ENCODE peak calls at places on chromosome 3, in four cellular contexts. One of them, this sample, is unnamed.

GRCh38 chr3:159266779-159267178 is 464.9 kb downstream of the MFSD1 start:
- DNase-seq in IMR-90: peak
- DNase-seq in neuronal stem cell: peak
- DNase-seq in mesendoderm: peak
- DNase-seq in this sample: peak

GRCh38 chr3:27141668-27142067 is 227.5 kb downstream of the NEK10 start:
- DNase-seq in IMR-90: no peak
- DNase-seq in mesendoderm: peak
- DNase-seq in neuronal stem cell: no peak
- DNase-seq in this sample: no peak

GRCh38 chr3:182794806-182795369 is 1.6 kb downstream of the ATP11B start:
- DNase-seq in mesendoderm: no peak
- DNase-seq in IMR-90: peak
- DNase-seq in neuronal stem cell: no peak
- DNase-seq in this sample: no peak

GRCh38 chr3:80771085-80771484 is 990.4 kb downstream of the GBE1 start:
- DNase-seq in mesendoderm: no peak
- DNase-seq in IMR-90: no peak
- DNase-seq in neuronal stem cell: no peak
- DNase-seq in this sample: no peak

GRCh38 chr3:161851941-161852566 is 355.4 kb downstream of the OTOL1 start:
- DNase-seq in IMR-90: peak
- DNase-seq in mesendoderm: peak
- DNase-seq in neuronal stem cell: peak
- DNase-seq in this sample: peak

GRCh38 chr3:153734777-153735551 is 386.2 kb upstream of the ARHGEF26 start:
- DNase-seq in mesendoderm: no peak
- DNase-seq in neuronal stem cell: no peak
- DNase-seq in IMR-90: no peak
- DNase-seq in this sample: no peak

GRCh38 chr3:48896991-48897390 is 1.7 kb downstream of the SLC25A20 start:
- DNase-seq in neuronal stem cell: no peak
- DNase-seq in IMR-90: no peak
- DNase-seq in mesendoderm: no peak
- DNase-seq in this sample: no peak

GRCh38 chr3:9347086-9347485 is 15.8 kb upstream of the THUMPD3 start:
- DNase-seq in mesendoderm: no peak
- DNase-seq in neuronal stem cell: no peak
- DNase-seq in IMR-90: peak
- DNase-seq in this sample: no peak

GRCh38 chr3:37197810-37198371 is 23.5 kb upstream of the LRRFIP2 start:
- DNase-seq in neuronal stem cell: no peak
- DNase-seq in mesendoderm: peak
- DNase-seq in IMR-90: peak
- DNase-seq in this sample: no peak

GRCh38 chr3:46944191-46944590 is 32.4 kb downstream of the CCDC12 start:
- DNase-seq in neuronal stem cell: no peak
- DNase-seq in IMR-90: no peak
- DNase-seq in mesendoderm: peak
- DNase-seq in this sample: no peak

GRCh38 chr3:106797461-106797860 is 579.8 kb upstream of the CCDC54 start:
- DNase-seq in mesendoderm: no peak
- DNase-seq in IMR-90: no peak
- DNase-seq in neuronal stem cell: no peak
- DNase-seq in this sample: no peak

GRCh38 chr3:185067173-185067572 is 85.7 kb downstream of the C3orf70 start:
- DNase-seq in IMR-90: no peak
- DNase-seq in mesendoderm: no peak
- DNase-seq in neuronal stem cell: no peak
- DNase-seq in this sample: no peak

GRCh38 chr3:169668081-169668956 is 4.8 kb upstream of the MECOM start:
- DNase-seq in neuronal stem cell: peak
- DNase-seq in mesendoderm: peak
- DNase-seq in IMR-90: peak
- DNase-seq in this sample: peak
- H3K23ac ChIP-seq in neuronal stem cell: no peak
- H3K23ac ChIP-seq in mesendoderm: no peak
- H3K23ac ChIP-seq in IMR-90: peak
- H3K23ac ChIP-seq in this sample: no peak

GRCh38 chr3:181086011-181086410 is 96.5 kb upstream of the DNAJC19 start:
- DNase-seq in mesendoderm: no peak
- DNase-seq in IMR-90: no peak
- DNase-seq in neuronal stem cell: no peak
- DNase-seq in this sample: no peak
- H3K23ac ChIP-seq in mesendoderm: no peak
- H3K23ac ChIP-seq in IMR-90: no peak
- H3K23ac ChIP-seq in neuronal stem cell: no peak
- H3K23ac ChIP-seq in this sample: no peak

DNA sequence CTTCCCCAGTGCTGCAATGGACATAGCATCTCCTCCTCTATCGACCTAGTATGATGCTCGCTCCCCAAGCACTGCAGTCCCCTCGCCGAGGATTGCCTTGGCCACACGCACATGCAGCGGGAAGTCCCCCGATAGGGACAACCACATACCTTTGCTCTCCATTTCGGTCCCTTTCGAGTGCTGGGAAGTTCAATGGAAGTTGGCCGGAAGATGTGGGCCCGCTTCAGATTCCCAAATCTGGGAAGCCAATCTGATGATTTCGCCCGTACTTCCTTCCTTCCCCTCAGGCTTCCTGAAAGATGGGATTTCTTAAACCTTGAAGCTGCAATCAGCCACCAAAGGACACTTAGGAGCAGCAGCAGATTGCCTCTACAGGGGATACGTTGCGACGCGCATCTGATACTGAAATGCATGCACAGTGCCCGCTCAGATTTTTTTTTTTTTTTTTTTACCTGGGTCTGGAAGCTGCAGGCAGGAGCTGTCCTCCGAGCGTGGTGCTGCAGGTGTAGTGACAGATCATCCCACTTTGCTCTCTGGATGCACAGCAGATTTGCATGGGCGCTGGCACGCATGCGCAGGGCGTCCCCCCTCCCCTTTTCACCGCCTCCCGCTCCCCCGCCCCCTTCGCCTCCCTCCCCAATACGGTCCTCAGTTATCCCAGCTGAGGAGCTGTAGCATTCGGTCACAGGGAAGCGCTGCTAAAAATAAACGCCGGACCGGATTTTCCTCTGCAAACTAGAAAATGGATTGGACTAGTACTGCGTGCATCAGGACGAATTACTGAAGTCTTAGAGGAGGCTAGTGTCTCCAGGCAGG is at the start of gene FGF12:
- DNase-seq in IMR-90: peak
- DNase-seq in mesendoderm: peak
- DNase-seq in neuronal stem cell: peak
- DNase-seq in this sample: peak
- H3K23ac ChIP-seq in IMR-90: no peak
- H3K23ac ChIP-seq in mesendoderm: no peak
- H3K23ac ChIP-seq in neuronal stem cell: no peak
- H3K23ac ChIP-seq in this sample: no peak

GRCh38 chr3:169966951-169967915 is 626 bp downstream of the SEC62 start:
- DNase-seq in neuronal stem cell: peak
- DNase-seq in IMR-90: peak
- DNase-seq in mesendoderm: peak
- DNase-seq in this sample: no peak
- H3K23ac ChIP-seq in neuronal stem cell: peak
- H3K23ac ChIP-seq in IMR-90: peak
- H3K23ac ChIP-seq in mesendoderm: no peak
- H3K23ac ChIP-seq in this sample: no peak

GRCh38 chr3:167814441-167814951 is 79.0 kb downstream of the SERPINI1 start:
- DNase-seq in neuronal stem cell: no peak
- DNase-seq in IMR-90: peak
- DNase-seq in mesendoderm: no peak
- DNase-seq in this sample: no peak

GRCh38 chr3:167823738-167824137 is 88.2 kb downstream of the SERPINI1 start:
- DNase-seq in neuronal stem cell: no peak
- DNase-seq in IMR-90: no peak
- DNase-seq in mesendoderm: no peak
- DNase-seq in this sample: no peak

GRCh38 chr3:167816953-167817352 is 81.4 kb downstream of the SERPINI1 start:
- DNase-seq in neuronal stem cell: no peak
- DNase-seq in IMR-90: no peak
- DNase-seq in mesendoderm: no peak
- DNase-seq in this sample: no peak

GRCh38 chr3:167821248-167821805 is 85.8 kb downstream of the SERPINI1 start:
- DNase-seq in neuronal stem cell: no peak
- DNase-seq in mesendoderm: no peak
- DNase-seq in IMR-90: no peak
- DNase-seq in this sample: no peak

GRCh38 chr3:167820114-167820865 is 84.8 kb downstream of the SERPINI1 start:
- DNase-seq in IMR-90: no peak
- DNase-seq in mesendoderm: no peak
- DNase-seq in neuronal stem cell: no peak
- DNase-seq in this sample: peak
- H3K23ac ChIP-seq in IMR-90: no peak
- H3K23ac ChIP-seq in mesendoderm: no peak
- H3K23ac ChIP-seq in neuronal stem cell: no peak
- H3K23ac ChIP-seq in this sample: no peak

DNA sequence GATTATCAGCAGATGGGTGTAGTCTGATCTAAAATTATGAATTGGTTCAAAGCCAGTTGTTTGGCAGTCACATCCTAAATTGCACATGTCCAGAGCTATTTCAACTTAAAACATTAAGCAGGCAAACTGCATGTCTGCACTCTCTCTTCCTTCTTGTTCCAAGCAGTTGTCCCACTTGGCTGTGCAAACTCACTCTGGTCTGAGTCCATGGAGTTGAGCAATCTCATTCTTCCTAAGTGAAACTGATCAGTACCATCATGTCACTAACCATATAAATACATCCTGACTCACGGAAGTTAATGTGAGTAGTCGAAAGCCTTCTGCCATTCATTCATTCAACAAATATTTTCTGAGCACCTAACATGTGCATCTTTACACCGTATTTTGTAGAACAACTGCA is 353.0 kb downstream of the ROBO1 start:
- DNase-seq in IMR-90: peak
- DNase-seq in mesendoderm: no peak
- DNase-seq in neuronal stem cell: no peak
- DNase-seq in this sample: no peak
- H3K23ac ChIP-seq in IMR-90: no peak
- H3K23ac ChIP-seq in mesendoderm: no peak
- H3K23ac ChIP-seq in neuronal stem cell: no peak
- H3K23ac ChIP-seq in this sample: no peak

DNA sequence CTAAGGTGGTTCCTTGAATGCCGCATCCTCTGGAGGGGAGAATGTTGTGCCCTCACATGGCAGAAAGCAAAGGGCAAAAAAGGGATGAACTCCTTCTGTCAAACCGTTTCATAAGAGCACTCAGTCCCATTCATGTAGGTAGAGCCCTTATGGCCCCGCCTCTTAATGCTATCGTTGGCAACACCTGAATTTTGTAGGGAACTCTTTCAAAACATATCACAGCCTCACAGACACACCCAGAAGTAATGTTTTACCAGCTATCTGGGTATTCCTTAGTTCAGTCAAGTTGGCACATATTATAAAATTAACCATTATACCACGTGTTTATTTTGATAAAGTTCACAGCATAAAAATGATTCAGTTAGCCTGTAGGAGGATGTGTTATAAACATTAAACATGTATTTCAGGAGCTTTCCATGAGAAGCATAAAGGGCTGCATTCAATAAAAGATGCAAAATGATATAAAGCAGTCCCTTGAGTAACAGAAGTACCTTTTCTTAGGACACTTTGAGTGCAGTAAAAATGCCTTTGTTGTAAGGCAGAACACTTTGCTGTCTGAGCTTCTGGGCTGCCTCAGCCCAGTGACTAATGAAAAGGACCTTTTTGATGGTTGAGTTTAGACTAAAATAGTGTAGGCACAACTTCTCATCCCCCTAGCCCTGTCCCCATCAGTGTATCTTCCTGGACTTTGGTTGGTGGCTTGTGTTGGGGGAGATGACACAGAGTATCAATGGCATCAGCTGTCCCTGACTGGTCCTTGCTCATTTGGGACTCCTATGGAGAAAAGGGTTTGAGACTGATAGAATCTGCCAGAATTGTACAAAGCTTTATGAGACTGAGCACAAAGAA is 263.5 kb upstream of the TPRG1 start:
- DNase-seq in mesendoderm: no peak
- DNase-seq in IMR-90: no peak
- DNase-seq in neuronal stem cell: no peak
- DNase-seq in this sample: no peak
- H3K23ac ChIP-seq in mesendoderm: no peak
- H3K23ac ChIP-seq in IMR-90: peak
- H3K23ac ChIP-seq in neuronal stem cell: no peak
- H3K23ac ChIP-seq in this sample: no peak

GRCh38 chr3:189677667-189678066 is 46.5 kb downstream of the TP63 start:
- DNase-seq in mesendoderm: no peak
- DNase-seq in IMR-90: no peak
- DNase-seq in neuronal stem cell: no peak
- DNase-seq in this sample: no peak

GRCh38 chr3:189684317-189684716 is 53.1 kb downstream of the TP63 start:
- DNase-seq in IMR-90: no peak
- DNase-seq in neuronal stem cell: no peak
- DNase-seq in mesendoderm: no peak
- DNase-seq in this sample: no peak

GRCh38 chr3:189683576-189684255 is 52.5 kb downstream of the TP63 start:
- DNase-seq in mesendoderm: no peak
- DNase-seq in IMR-90: no peak
- DNase-seq in neuronal stem cell: no peak
- DNase-seq in this sample: no peak

GRCh38 chr3:189685854-189686253 is 54.7 kb downstream of the TP63 start:
- DNase-seq in mesendoderm: no peak
- DNase-seq in IMR-90: peak
- DNase-seq in neuronal stem cell: no peak
- DNase-seq in this sample: no peak

DNA sequence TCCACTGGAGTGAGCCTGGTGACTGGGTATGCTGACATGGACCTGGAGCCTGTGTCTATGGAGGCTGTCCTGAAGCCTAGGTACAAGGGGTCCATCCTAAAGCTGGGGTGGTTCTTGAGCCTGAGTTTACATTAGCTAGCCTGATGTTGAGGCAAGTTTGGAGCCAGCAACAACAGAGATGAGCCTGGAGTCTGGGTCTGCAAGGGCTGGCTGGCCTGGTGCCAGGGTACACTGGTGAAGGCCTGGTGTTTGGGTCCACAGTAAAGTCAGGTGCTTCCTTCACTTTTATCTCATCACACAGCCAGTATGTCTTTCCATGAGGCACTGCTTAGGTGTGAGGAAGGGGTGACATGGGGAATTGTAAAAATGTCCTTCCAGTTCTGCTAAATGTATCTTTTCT is 49.5 kb downstream of the TP63 start:
- DNase-seq in mesendoderm: no peak
- DNase-seq in neuronal stem cell: no peak
- DNase-seq in IMR-90: no peak
- DNase-seq in this sample: no peak
- H3K23ac ChIP-seq in mesendoderm: no peak
- H3K23ac ChIP-seq in neuronal stem cell: no peak
- H3K23ac ChIP-seq in IMR-90: no peak
- H3K23ac ChIP-seq in this sample: no peak

DNA sequence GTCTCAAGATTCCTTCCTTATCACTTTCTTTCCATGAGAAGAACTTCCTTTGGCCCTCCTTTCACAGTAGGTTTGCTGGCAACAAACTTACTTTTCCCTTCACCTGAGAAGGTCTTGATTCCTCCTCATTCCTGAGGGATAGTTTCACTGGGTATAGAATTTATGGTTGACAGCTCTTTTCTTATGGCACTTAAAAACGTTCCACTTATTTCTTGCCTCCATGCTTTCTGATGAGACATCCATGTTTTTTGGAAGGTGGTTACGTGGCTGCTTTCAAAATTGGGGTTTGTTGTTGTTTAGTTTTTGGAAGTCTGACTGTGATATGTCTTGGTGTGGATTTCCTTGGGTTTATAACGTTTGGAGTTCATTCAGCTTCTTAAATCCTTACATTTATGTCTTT is 8.2 kb upstream of the PLXNA1 start:
- DNase-seq in neuronal stem cell: no peak
- DNase-seq in IMR-90: no peak
- DNase-seq in mesendoderm: no peak
- DNase-seq in this sample: no peak
- H3K23ac ChIP-seq in neuronal stem cell: no peak
- H3K23ac ChIP-seq in IMR-90: no peak
- H3K23ac ChIP-seq in mesendoderm: no peak
- H3K23ac ChIP-seq in this sample: no peak

This sample was measured in H9.